ENCODE peak calls at places on chromosomes 7 and 10, in five cellular contexts. One of them, this sample, is unnamed.
A peak's percentile ranks its signal among the peaks of the same experiment; 100 is the strongest.

GRCh38 chr7:44292876-44293560 is 32.4 kb downstream of the CAMK2B start:
- DNase-seq in fibroblast of villous mesenchyme: no peak
- DNase-seq in AG04450: no peak
- DNase-seq in heart right ventricle: no peak
- DNase-seq in gastrocnemius medialis: no peak
- DNase-seq in this sample: no peak

GRCh38 chr7:27188666-27189559 is 3.9 kb upstream of the HOXA11 start:
- DNase-seq in fibroblast of villous mesenchyme: peak; percentile 79
- DNase-seq in AG04450: no peak
- DNase-seq in heart right ventricle: no peak
- DNase-seq in gastrocnemius medialis: peak; percentile 78
- DNase-seq in this sample: peak; percentile 23

GRCh38 chr7:66140924-66141323 is 26.3 kb downstream of the CRCP start:
- DNase-seq in fibroblast of villous mesenchyme: peak; percentile 90
- DNase-seq in AG04450: no peak
- DNase-seq in heart right ventricle: peak; percentile 60
- DNase-seq in gastrocnemius medialis: peak; percentile 32
- DNase-seq in this sample: no peak

GRCh38 chr7:1112109-1112508 is 24.2 kb downstream of the GPER1 start:
- DNase-seq in fibroblast of villous mesenchyme: no peak
- DNase-seq in AG04450: no peak
- DNase-seq in heart right ventricle: no peak
- DNase-seq in gastrocnemius medialis: no peak
- DNase-seq in this sample: no peak

GRCh38 chr10:84993251-84994035 is 665.1 kb downstream of the CCSER2 start:
- DNase-seq in fibroblast of villous mesenchyme: no peak
- DNase-seq in AG04450: no peak
- DNase-seq in heart right ventricle: no peak
- DNase-seq in gastrocnemius medialis: no peak
- DNase-seq in this sample: no peak

GRCh38 chr10:5945561-5946418 is 31.6 kb downstream of the IL15RA start:
- DNase-seq in fibroblast of villous mesenchyme: peak; percentile 98
- DNase-seq in AG04450: peak; percentile 93
- DNase-seq in heart right ventricle: peak; percentile 68
- DNase-seq in gastrocnemius medialis: peak; percentile 40
- DNase-seq in this sample: no peak

GRCh38 chr7:41501016-41501415 is 201.9 kb downstream of the INHBA start:
- DNase-seq in fibroblast of villous mesenchyme: peak; percentile 87
- DNase-seq in AG04450: no peak
- DNase-seq in heart right ventricle: no peak
- DNase-seq in gastrocnemius medialis: no peak
- DNase-seq in this sample: no peak

GRCh38 chr7:141071260-141071854 is 2.5 kb upstream of the TMEM178B start:
- DNase-seq in fibroblast of villous mesenchyme: peak; percentile 7
- DNase-seq in AG04450: no peak
- DNase-seq in heart right ventricle: peak; percentile 40
- DNase-seq in gastrocnemius medialis: peak; percentile 25
- DNase-seq in this sample: no peak

GRCh38 chr10:42866115-42866995 is 83.8 kb downstream of the BMS1 start:
- DNase-seq in fibroblast of villous mesenchyme: peak; percentile 68
- DNase-seq in AG04450: peak; percentile 26
- DNase-seq in heart right ventricle: peak; percentile 87
- DNase-seq in gastrocnemius medialis: peak; percentile 61
- DNase-seq in this sample: peak; percentile 31

GRCh38 chr7:5526190-5527037 is 102.8 kb upstream of the TNRC18 start:
- DNase-seq in fibroblast of villous mesenchyme: no peak
- DNase-seq in AG04450: no peak
- DNase-seq in heart right ventricle: peak; percentile 43
- DNase-seq in gastrocnemius medialis: peak; percentile 73
- DNase-seq in this sample: no peak

GRCh38 chr10:5888352-5888751 is 1.3 kb downstream of the ANKRD16 start:
- DNase-seq in fibroblast of villous mesenchyme: peak; percentile 42
- DNase-seq in AG04450: no peak
- DNase-seq in heart right ventricle: no peak
- DNase-seq in gastrocnemius medialis: no peak
- DNase-seq in this sample: no peak

GRCh38 chr10:91521444-91521843 is 111.3 kb downstream of the HECTD2 start:
- DNase-seq in fibroblast of villous mesenchyme: peak; percentile 19
- DNase-seq in AG04450: no peak
- DNase-seq in heart right ventricle: no peak
- DNase-seq in gastrocnemius medialis: no peak
- DNase-seq in this sample: no peak

GRCh38 chr10:103598654-103599115 is 105.2 kb downstream of the NEURL1 start:
- DNase-seq in fibroblast of villous mesenchyme: peak; percentile 89
- DNase-seq in AG04450: peak; percentile 60
- DNase-seq in heart right ventricle: no peak
- DNase-seq in gastrocnemius medialis: peak; percentile 65
- DNase-seq in this sample: no peak

GRCh38 chr10:94496646-94497045 is 48.9 kb upstream of the HELLS start:
- DNase-seq in fibroblast of villous mesenchyme: no peak
- DNase-seq in AG04450: no peak
- DNase-seq in heart right ventricle: no peak
- DNase-seq in gastrocnemius medialis: no peak
- DNase-seq in this sample: no peak

GRCh38 chr10:34994565-34995142 is 95.5 kb downstream of the CUL2 start:
- DNase-seq in fibroblast of villous mesenchyme: peak; percentile 80
- DNase-seq in AG04450: peak; percentile 37
- DNase-seq in heart right ventricle: no peak
- DNase-seq in gastrocnemius medialis: no peak
- DNase-seq in this sample: no peak

GRCh38 chr10:58764087-58764747 is 251.5 kb downstream of the BICC1 start:
- DNase-seq in fibroblast of villous mesenchyme: no peak
- DNase-seq in AG04450: no peak
- DNase-seq in heart right ventricle: no peak
- DNase-seq in gastrocnemius medialis: no peak
- DNase-seq in this sample: no peak

GRCh38 chr7:44213872-44214595 is 13.3 kb downstream of the YKT6 start:
- DNase-seq in fibroblast of villous mesenchyme: peak; percentile 22
- DNase-seq in AG04450: no peak
- DNase-seq in heart right ventricle: peak; percentile 8
- DNase-seq in gastrocnemius medialis: no peak
- DNase-seq in this sample: no peak

GRCh38 chr7:24580283-24580946 is 7.2 kb downstream of the PALS2 start:
- DNase-seq in fibroblast of villous mesenchyme: peak; percentile 73
- DNase-seq in AG04450: no peak
- DNase-seq in heart right ventricle: no peak
- DNase-seq in gastrocnemius medialis: no peak
- DNase-seq in this sample: no peak

GRCh38 chr10:6200588-6201510 is 1.9 kb upstream of the PFKFB3 start:
- DNase-seq in fibroblast of villous mesenchyme: peak; percentile 37
- DNase-seq in AG04450: no peak
- DNase-seq in heart right ventricle: peak; percentile 55
- DNase-seq in gastrocnemius medialis: peak; percentile 90
- DNase-seq in this sample: no peak

GRCh38 chr10:113333313-113333712 is 219.5 kb upstream of the HABP2 start:
- DNase-seq in fibroblast of villous mesenchyme: no peak
- DNase-seq in AG04450: no peak
- DNase-seq in heart right ventricle: no peak
- DNase-seq in gastrocnemius medialis: no peak
- DNase-seq in this sample: no peak

GRCh38 chr7:122199171-122199570 is 55.1 kb upstream of the AASS start:
- DNase-seq in fibroblast of villous mesenchyme: peak; percentile 20
- DNase-seq in AG04450: no peak
- DNase-seq in heart right ventricle: no peak
- DNase-seq in gastrocnemius medialis: no peak
- DNase-seq in this sample: no peak

GRCh38 chr7:134916428-134916883 is 69.9 kb upstream of the AGBL3 start:
- DNase-seq in fibroblast of villous mesenchyme: peak; percentile 93
- DNase-seq in AG04450: no peak
- DNase-seq in heart right ventricle: no peak
- DNase-seq in gastrocnemius medialis: no peak
- DNase-seq in this sample: no peak

GRCh38 chr10:102449321-102450123 is 1.8 kb downstream of the C10orf95 start:
- DNase-seq in fibroblast of villous mesenchyme: peak; percentile 45
- DNase-seq in AG04450: no peak
- DNase-seq in heart right ventricle: peak; percentile 52
- DNase-seq in gastrocnemius medialis: peak; percentile 52
- DNase-seq in this sample: peak; percentile 74

GRCh38 chr10:37710831-37711616 is 146.4 kb downstream of the ZNF248 start:
- DNase-seq in fibroblast of villous mesenchyme: no peak
- DNase-seq in AG04450: no peak
- DNase-seq in heart right ventricle: no peak
- DNase-seq in gastrocnemius medialis: no peak
- DNase-seq in this sample: no peak

GRCh38 chr7:115297651-115298050 is 375.8 kb downstream of the MDFIC start:
- DNase-seq in fibroblast of villous mesenchyme: peak; percentile 2
- DNase-seq in AG04450: no peak
- DNase-seq in heart right ventricle: no peak
- DNase-seq in gastrocnemius medialis: no peak
- DNase-seq in this sample: no peak
- TF ChIP-seq CTCF in fibroblast of villous mesenchyme: no peak
- TF ChIP-seq CTCF in AG04450: no peak
- TF ChIP-seq CTCF in heart right ventricle: no peak
- TF ChIP-seq CTCF in gastrocnemius medialis: no peak
- TF ChIP-seq CTCF in this sample: no peak

GRCh38 chr10:52780391-52781155 is 8.0 kb upstream of the MBL2 start:
- DNase-seq in fibroblast of villous mesenchyme: no peak
- DNase-seq in AG04450: no peak
- DNase-seq in heart right ventricle: no peak
- DNase-seq in gastrocnemius medialis: no peak
- DNase-seq in this sample: no peak

GRCh38 chr10:52779541-52780390 is 7.2 kb upstream of the MBL2 start:
- DNase-seq in fibroblast of villous mesenchyme: peak; percentile 56
- DNase-seq in AG04450: peak; percentile 15
- DNase-seq in heart right ventricle: peak; percentile 63
- DNase-seq in gastrocnemius medialis: no peak
- DNase-seq in this sample: peak; percentile 25

GRCh38 chr10:52776471-52776903 is 3.9 kb upstream of the MBL2 start:
- DNase-seq in fibroblast of villous mesenchyme: no peak
- DNase-seq in AG04450: no peak
- DNase-seq in heart right ventricle: no peak
- DNase-seq in gastrocnemius medialis: no peak
- DNase-seq in this sample: no peak

GRCh38 chr10:52777414-52777813 is 4.8 kb upstream of the MBL2 start:
- DNase-seq in fibroblast of villous mesenchyme: no peak
- DNase-seq in AG04450: no peak
- DNase-seq in heart right ventricle: no peak
- DNase-seq in gastrocnemius medialis: no peak
- DNase-seq in this sample: no peak

GRCh38 chr10:52778511-52779392 is 6.2 kb upstream of the MBL2 start:
- DNase-seq in fibroblast of villous mesenchyme: peak; percentile 38
- DNase-seq in AG04450: no peak
- DNase-seq in heart right ventricle: no peak
- DNase-seq in gastrocnemius medialis: no peak
- DNase-seq in this sample: no peak
- TF ChIP-seq CTCF in fibroblast of villous mesenchyme: peak; percentile 64
- TF ChIP-seq CTCF in AG04450: peak; percentile 64
- TF ChIP-seq CTCF in heart right ventricle: peak; percentile 48
- TF ChIP-seq CTCF in gastrocnemius medialis: no peak
- TF ChIP-seq CTCF in this sample: no peak

GRCh38 chr10:74415440-74415839 is 264.4 kb downstream of the ADK start:
- DNase-seq in fibroblast of villous mesenchyme: peak; percentile 57
- DNase-seq in AG04450: no peak
- DNase-seq in heart right ventricle: no peak
- DNase-seq in gastrocnemius medialis: no peak
- DNase-seq in this sample: no peak

GRCh38 chr10:74417397-74417796 is 266.4 kb downstream of the ADK start:
- DNase-seq in fibroblast of villous mesenchyme: no peak
- DNase-seq in AG04450: no peak
- DNase-seq in heart right ventricle: no peak
- DNase-seq in gastrocnemius medialis: no peak
- DNase-seq in this sample: no peak

GRCh38 chr10:74424565-74424964 is 273.5 kb downstream of the ADK start:
- DNase-seq in fibroblast of villous mesenchyme: no peak
- DNase-seq in AG04450: no peak
- DNase-seq in heart right ventricle: no peak
- DNase-seq in gastrocnemius medialis: no peak
- DNase-seq in this sample: no peak

GRCh38 chr10:74418285-74418872 is 267.4 kb downstream of the ADK start:
- DNase-seq in fibroblast of villous mesenchyme: no peak
- DNase-seq in AG04450: no peak
- DNase-seq in heart right ventricle: no peak
- DNase-seq in gastrocnemius medialis: no peak
- DNase-seq in this sample: no peak

GRCh38 chr10:74419491-74420466 is 268.8 kb downstream of the ADK start:
- DNase-seq in fibroblast of villous mesenchyme: peak; percentile 37
- DNase-seq in AG04450: no peak
- DNase-seq in heart right ventricle: no peak
- DNase-seq in gastrocnemius medialis: no peak
- DNase-seq in this sample: no peak
- TF ChIP-seq CTCF in fibroblast of villous mesenchyme: peak; percentile 59
- TF ChIP-seq CTCF in AG04450: peak; percentile 56
- TF ChIP-seq CTCF in heart right ventricle: peak; percentile 27
- TF ChIP-seq CTCF in gastrocnemius medialis: peak; percentile 34
- TF ChIP-seq CTCF in this sample: peak; percentile 69

DNA sequence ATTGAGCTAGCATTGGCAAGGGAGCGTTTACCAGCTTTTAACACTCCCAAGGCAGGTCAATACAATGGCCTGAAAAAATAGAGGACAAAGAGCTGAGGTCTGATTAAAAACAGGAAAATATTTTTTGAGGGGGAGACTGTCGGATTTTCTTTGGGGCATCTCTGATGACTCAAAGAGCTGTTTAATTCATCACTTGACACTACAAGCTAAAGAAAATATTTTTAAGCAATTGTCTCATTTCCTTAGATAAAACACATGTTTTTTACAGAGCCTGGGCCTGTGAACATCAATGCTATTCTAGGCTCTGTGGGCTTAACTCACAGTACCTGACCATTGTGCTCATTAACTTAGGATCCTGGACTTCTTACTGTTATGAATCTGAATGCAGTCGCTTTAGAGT is 100.8 kb downstream of the NRP1 start:
- DNase-seq in fibroblast of villous mesenchyme: no peak
- DNase-seq in AG04450: no peak
- DNase-seq in heart right ventricle: no peak
- DNase-seq in gastrocnemius medialis: no peak
- DNase-seq in this sample: no peak
- TF ChIP-seq CTCF in fibroblast of villous mesenchyme: no peak
- TF ChIP-seq CTCF in AG04450: no peak
- TF ChIP-seq CTCF in heart right ventricle: no peak
- TF ChIP-seq CTCF in gastrocnemius medialis: no peak
- TF ChIP-seq CTCF in this sample: no peak

GRCh38 chr7:28623863-28624262 is 211.5 kb downstream of the CREB5 start:
- DNase-seq in fibroblast of villous mesenchyme: no peak
- DNase-seq in AG04450: no peak
- DNase-seq in heart right ventricle: no peak
- DNase-seq in gastrocnemius medialis: no peak
- DNase-seq in this sample: no peak
- TF ChIP-seq CTCF in fibroblast of villous mesenchyme: no peak
- TF ChIP-seq CTCF in AG04450: peak; percentile 5
- TF ChIP-seq CTCF in heart right ventricle: peak; percentile 16
- TF ChIP-seq CTCF in gastrocnemius medialis: no peak
- TF ChIP-seq CTCF in this sample: no peak